ENCODE peak calls at places on chromosomes 1 and 21, in six cellular contexts. C is A549, J is upper lobe of left lung, R is HepG2, W is K562, B is GM12878. I is an unnamed sample.

GRCh38 chr1:1019122-1019999 is 559 bp upstream of the AGRN start:
- ATAC-seq in B (peak), R (peak), C (peak), J (peak), W (peak), I (peak)

GRCh38 chr1:92943515-92943873 is 17.8 kb downstream of the DIPK1A start:
- ATAC-seq in J (no peak), W (peak), B (no peak), C (no peak), R (no peak), I (no peak)

GRCh38 chr1:9443913-9444445 is 95.3 kb upstream of the SLC25A33 start:
- ATAC-seq in B (no peak), W (peak), C (peak), R (peak), J (peak), I (peak)

GRCh38 chr1:55957233-55957632 is 622.1 kb downstream of the PLPP3 start:
- ATAC-seq in W (no peak), R (no peak), J (no peak), C (no peak), B (no peak), I (no peak)

GRCh38 chr1:150829751-150830150 is 21.7 kb upstream of the CTSK start:
- ATAC-seq in R (no peak), J (no peak), W (peak), C (peak), B (no peak), I (no peak)

GRCh38 chr1:193113258-193113991 is 8.2 kb upstream of the GLRX2 start:
- ATAC-seq in J (no peak), R (peak), W (peak), C (peak), B (no peak), I (no peak)

GRCh38 chr21:32993894-32994293 is 31.8 kb upstream of the OLIG2 start:
- ATAC-seq in R (no peak), J (no peak), B (peak), C (no peak), W (no peak), I (no peak)

GRCh38 chr21:27814226-27814625 is 847.3 kb upstream of the ADAMTS5 start:
- ATAC-seq in W (no peak), B (no peak), R (no peak), J (no peak), C (no peak), I (no peak)

GRCh38 chr1:55230654-55231053 is 15.5 kb upstream of the USP24 start:
- ATAC-seq in C (no peak), R (no peak), J (no peak), W (no peak), B (no peak), I (no peak)

GRCh38 chr1:17617787-17618557 is 78.5 kb downstream of the ARHGEF10L start:
- ATAC-seq in J (peak), R (no peak), C (no peak), B (no peak), W (no peak), I (peak)

GRCh38 chr1:183073320-183073719 is 50.1 kb downstream of the LAMC1 start:
- ATAC-seq in R (peak), W (no peak), J (no peak), B (no peak), C (no peak), I (no peak)

GRCh38 chr1:112925015-112925414 is 31.0 kb downstream of the SLC16A1 start:
- ATAC-seq in R (peak), B (no peak), W (peak), J (no peak), C (no peak), I (no peak)

GRCh38 chr1:182164273-182164672 is 102.8 kb upstream of the ZNF648 start:
- ATAC-seq in B (no peak), J (peak), R (no peak), W (no peak), C (no peak), I (peak)

GRCh38 chr21:35342440-35342839 is 293.3 kb upstream of the RUNX1 start:
- ATAC-seq in C (no peak), J (no peak), R (no peak), B (peak), W (no peak), I (no peak)

GRCh38 chr21:37006521-37007291 is at the start of gene RIPPLY3:
- ATAC-seq in B (no peak), C (peak), J (peak), R (peak), W (no peak), I (no peak)

GRCh38 chr1:27141266-27142003 is 13.5 kb downstream of the SLC9A1 start:
- ATAC-seq in R (no peak), J (no peak), B (no peak), C (no peak), W (no peak), I (no peak)

GRCh38 chr1:206839006-206839560 is 26.3 kb upstream of the IL20 start:
- ATAC-seq in W (no peak), R (no peak), C (no peak), J (no peak), B (no peak), I (no peak)

GRCh38 chr1:154502066-154502741 is at the start of the genes SHE and TDRD10:
- ATAC-seq in B (no peak), R (no peak), W (no peak), J (peak), C (no peak), I (peak)

GRCh38 chr1:154502742-154503111 is 515 bp upstream of the SHE start:
- ATAC-seq in J (peak), B (no peak), W (no peak), R (no peak), C (no peak), I (peak)

GRCh38 chr1:154499446-154499845 is 2.6 kb upstream of the TDRD10 start:
- ATAC-seq in W (no peak), C (no peak), R (no peak), B (no peak), J (no peak), I (no peak)

GRCh38 chr1:154500533-154500932 is 1.5 kb upstream of the TDRD10 start:
- ATAC-seq in J (no peak), B (no peak), W (no peak), R (no peak), C (no peak), I (no peak)

DNA sequence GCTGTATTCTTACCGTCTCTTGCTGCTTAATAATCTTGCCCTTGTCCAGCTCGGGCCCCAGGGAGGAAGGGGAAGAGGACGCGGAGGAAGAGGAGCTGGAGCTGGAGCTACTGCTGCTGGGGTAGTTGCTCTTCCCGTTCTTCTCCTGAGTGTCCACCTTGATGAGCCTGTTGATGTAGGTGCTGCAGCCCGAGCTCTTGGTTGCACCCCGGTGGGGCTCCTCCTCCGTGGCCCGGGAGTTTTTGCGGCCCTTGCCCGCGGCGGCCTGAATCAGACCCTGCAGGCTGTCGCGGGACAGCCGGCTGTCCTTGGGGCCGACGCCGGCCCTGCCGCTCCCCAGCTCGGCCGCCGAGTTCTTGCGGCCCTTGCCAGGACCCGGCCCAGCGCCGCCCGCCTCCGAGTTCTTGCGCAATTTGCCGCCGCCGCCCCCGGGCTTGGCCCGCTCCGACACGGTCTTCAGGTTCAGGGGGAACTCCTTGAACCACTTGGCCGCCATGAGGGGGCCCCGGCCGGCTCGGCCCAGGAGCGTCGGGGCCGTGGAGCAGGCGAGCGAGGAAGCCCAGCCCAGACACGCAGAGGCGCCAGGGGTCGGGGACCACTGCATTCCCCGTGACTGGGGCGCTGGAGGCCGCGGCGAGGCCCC is 475 bp upstream of the TDRD10 start:
- ATAC-seq in J (peak), W (no peak), C (peak), B (no peak), R (peak), I (peak)
- H3K4me3 ChIP-seq in J (peak), W (no peak), C (peak), B (no peak), R (no peak), I (peak)

GRCh38 chr1:154431586-154432373 is 26.6 kb downstream of the IL6R start:
- ATAC-seq in R (no peak), W (peak), C (peak), J (peak), B (peak), I (peak)

GRCh38 chr1:154434346-154435075 is 29.4 kb downstream of the IL6R start:
- ATAC-seq in R (no peak), W (peak), J (peak), B (no peak), C (no peak), I (peak)

GRCh38 chr1:154430903-154431302 is 25.8 kb downstream of the IL6R start:
- ATAC-seq in J (peak), R (no peak), C (no peak), B (no peak), W (peak), I (no peak)

GRCh38 chr1:154435801-154436200 is 30.7 kb downstream of the IL6R start:
- ATAC-seq in J (no peak), R (no peak), C (no peak), W (no peak), B (no peak), I (no peak)

GRCh38 chr1:154433161-154433681 is 28.1 kb downstream of the IL6R start:
- ATAC-seq in B (no peak), J (no peak), W (no peak), R (no peak), C (no peak), I (no peak)
- TF ChIP-seq EP300 in B (no peak), J (no peak), W (no peak), R (no peak), C (no peak), I (no peak)

GRCh38 chr1:39671433-39671792 is 494 bp downstream of the NT5C1A start:
- ATAC-seq in J (peak), B (no peak), C (peak), R (no peak), W (no peak), I (peak)
- H3K4me3 ChIP-seq in J (peak), B (peak), C (peak), R (no peak), W (peak), I (peak)

GRCh38 chr1:28369518-28370219 is at the start of gene PHACTR4:
- ATAC-seq in W (peak), B (peak), C (peak), J (peak), R (peak), I (peak)
- TF ChIP-seq EP300 in W (peak), B (no peak), C (no peak), J (no peak), R (peak), I (no peak)

DNA sequence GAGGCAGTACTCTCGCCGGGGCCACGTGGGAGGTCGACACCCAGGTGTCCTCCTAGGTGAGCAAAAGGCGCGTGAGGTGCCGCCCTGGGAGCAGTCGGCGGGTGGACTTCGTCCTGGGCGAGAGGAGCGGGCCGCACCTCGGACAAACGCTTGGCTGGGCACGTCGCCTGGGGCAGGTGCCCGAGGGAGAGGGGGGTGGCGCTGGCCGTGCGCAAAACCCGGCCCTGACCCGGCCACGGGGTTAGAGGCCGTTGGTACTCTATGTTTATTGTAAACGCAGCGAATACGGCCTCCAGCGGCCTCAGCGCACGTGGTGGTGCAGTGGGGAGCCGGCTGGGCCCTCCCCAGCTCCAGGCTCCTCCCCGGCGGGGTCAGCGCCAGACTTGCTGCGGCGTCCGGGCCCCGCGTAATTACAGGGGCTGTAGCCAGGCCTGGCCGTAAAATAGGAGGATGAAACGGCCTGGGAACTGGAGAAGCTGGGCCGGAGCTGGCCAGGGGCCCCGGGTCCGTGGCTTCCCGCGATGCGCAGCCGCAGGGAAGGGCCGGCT is 1.7 kb upstream of the EFNA1 start:
- ATAC-seq in J (peak), C (no peak), W (peak), B (no peak), R (peak), I (peak)
- H3K4me3 ChIP-seq in J (no peak), C (peak), W (no peak), B (no peak), R (peak), I (no peak)

DNA sequence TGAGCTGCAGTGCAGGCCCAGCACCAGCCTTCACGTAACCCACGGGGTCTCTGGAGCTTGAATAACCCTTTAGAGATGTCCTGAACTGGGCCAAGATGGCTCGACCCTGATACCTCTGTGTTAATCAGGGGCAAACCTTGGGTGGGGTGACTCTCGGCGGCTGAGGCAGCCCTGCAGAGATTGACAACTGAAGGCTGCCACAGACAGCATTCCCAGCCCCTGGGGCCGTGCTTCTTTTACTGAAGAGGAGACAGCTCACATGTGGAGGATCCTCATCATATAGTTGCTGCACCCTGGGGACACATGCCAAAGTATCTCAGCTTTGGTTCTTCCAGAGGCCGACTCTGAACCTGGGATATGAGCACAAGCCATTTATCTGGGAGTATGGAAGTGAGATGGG is 57.3 kb upstream of the PTGFRN start:
- ATAC-seq in C (no peak), J (no peak), B (no peak), R (no peak), W (no peak), I (no peak)
- TF ChIP-seq EP300 in C (no peak), J (no peak), B (no peak), R (no peak), W (no peak), I (no peak)

DNA sequence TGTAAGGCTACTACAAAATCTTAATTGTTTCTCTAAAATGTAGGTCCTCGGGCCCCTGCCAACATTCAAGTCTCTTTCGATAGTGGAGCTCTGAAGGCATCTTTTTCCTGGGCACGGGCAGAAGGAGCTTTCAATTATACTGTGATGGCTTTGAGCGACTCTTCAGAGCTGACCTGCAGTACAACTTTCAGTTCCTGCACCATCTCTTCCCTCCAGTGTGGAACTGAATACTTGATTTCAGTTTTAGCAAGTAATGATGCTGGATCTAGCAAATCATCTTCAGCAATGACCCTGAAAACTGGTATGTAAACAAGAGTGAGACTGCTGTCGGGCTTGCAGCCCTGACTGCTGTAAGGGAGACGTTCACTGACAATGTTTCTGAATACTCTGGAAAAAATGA is 9.6 kb downstream of the FNDC7 start:
- ATAC-seq in C (no peak), W (no peak), J (no peak), B (peak), R (peak), I (no peak)
- H3K4me3 ChIP-seq in C (no peak), W (no peak), J (no peak), B (no peak), R (no peak), I (no peak)

DNA sequence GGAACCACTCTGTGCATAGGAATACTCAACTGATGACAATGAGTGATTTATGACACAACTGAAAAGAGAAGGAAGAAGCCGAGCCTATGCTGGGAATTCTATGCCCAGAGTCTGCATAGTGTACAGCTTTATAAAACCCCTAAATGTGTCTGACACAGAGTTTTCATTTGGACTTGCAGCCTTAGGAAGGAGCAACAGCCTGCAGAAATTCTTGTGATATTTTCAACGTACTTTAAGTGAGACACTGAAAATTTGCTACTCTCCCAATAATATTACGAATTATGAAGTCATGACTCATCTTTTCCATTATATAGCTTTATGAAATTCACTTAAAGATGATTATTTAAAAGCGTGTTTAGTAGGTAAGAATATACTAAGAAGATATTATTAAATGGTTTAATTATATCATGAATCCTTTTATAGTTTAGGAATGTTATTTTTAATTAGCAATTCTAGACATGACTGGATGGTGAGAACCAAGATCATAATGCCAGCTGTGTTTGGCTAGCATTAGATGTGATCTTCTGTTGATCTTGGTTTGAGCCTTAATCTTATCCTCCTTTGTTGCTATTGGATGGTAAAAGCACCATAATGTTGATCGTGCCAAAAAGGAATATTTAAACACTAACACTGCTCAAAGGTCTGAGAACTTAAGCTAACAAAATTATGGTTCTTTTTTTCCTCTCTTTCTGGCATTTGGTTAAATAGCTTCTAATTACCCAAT is 785.1 kb upstream of the ADGRL4 start:
- ATAC-seq in B (no peak), R (no peak), C (no peak), J (no peak), W (no peak), I (no peak)
- TF ChIP-seq EP300 in B (no peak), R (no peak), C (no peak), J (no peak), W (no peak), I (no peak)